ENCODE peak calls at places on chromosomes 6 and 20, in five cellular contexts. Y is K562, S is GM12878, O is H1, D is HepG2. J is an unnamed sample.

GRCh38 chr6:21601341-21601740 is 7.8 kb downstream of the SOX4 start:
- DNase-seq in Y (no peak), S (no peak), O (no peak), D (no peak), J (no peak)

GRCh38 chr6:12291785-12292604 is 1.8 kb downstream of the EDN1 start:
- DNase-seq in Y (no peak), S (no peak), O (peak; percentile 67), D (peak; percentile 73), J (peak; percentile 36)

GRCh38 chr20:18543216-18543615 is 24.0 kb upstream of the SMIM26 start:
- DNase-seq in Y (no peak), S (no peak), O (no peak), D (no peak), J (no peak)

GRCh38 chr6:39801456-39802251 is 9.5 kb downstream of the DAAM2 start:
- DNase-seq in Y (no peak), S (no peak), O (no peak), D (peak; percentile 78), J (no peak)

GRCh38 chr6:158285321-158285960 is 26.8 kb upstream of the TULP4 start:
- DNase-seq in Y (no peak), S (no peak), O (no peak), D (no peak), J (no peak)

GRCh38 chr20:58634121-58634817 is 16.8 kb upstream of the STX16 start:
- DNase-seq in Y (no peak), S (no peak), O (no peak), D (no peak), J (no peak)

GRCh38 chr6:110814488-110815259 is 595 bp downstream of the CDK19 start:
- DNase-seq in Y (peak; percentile 50), S (no peak), O (peak; percentile 71), D (no peak), J (peak; percentile 58)

GRCh38 chr20:47113362-47114118 is 218.9 kb downstream of the EYA2 start:
- DNase-seq in Y (no peak), S (no peak), O (no peak), D (peak; percentile 16), J (no peak)

GRCh38 chr20:16575390-16576140 is 2.3 kb upstream of the KIF16B start:
- DNase-seq in Y (no peak), S (no peak), O (no peak), D (no peak), J (no peak)

GRCh38 chr6:51077967-51078518 is 259.4 kb downstream of the TFAP2B start:
- DNase-seq in Y (no peak), S (no peak), O (no peak), D (no peak), J (no peak)

GRCh38 chr6:53340536-53340935 is 8.2 kb downstream of the ELOVL5 start:
- DNase-seq in Y (no peak), S (no peak), O (no peak), D (no peak), J (no peak)

GRCh38 chr6:134937426-134937825 is 12.5 kb downstream of the ALDH8A1 start:
- DNase-seq in Y (no peak), S (no peak), O (no peak), D (no peak), J (no peak)

GRCh38 chr6:55794136-55794812 is 81.1 kb downstream of the BMP5 start:
- DNase-seq in Y (no peak), S (no peak), O (no peak), D (no peak), J (no peak)
- TF ChIP-seq USF2 in Y (no peak), S (no peak), O (no peak), D (no peak), J (no peak)

GRCh38 chr20:2210646-2211556 is 84.9 kb upstream of the TGM3 start:
- DNase-seq in Y (no peak), S (no peak), O (no peak), D (no peak), J (no peak)
- TF ChIP-seq ATF2 in Y (no peak), S (no peak), O (no peak), D (no peak), J (no peak)

GRCh38 chr6:42179261-42179955 is 6.2 kb downstream of the GUCA1A start:
- DNase-seq in Y (no peak), S (no peak), O (no peak), D (no peak), J (no peak)

GRCh38 chr6:42179956-42180335 is 6.8 kb downstream of the GUCA1A start:
- DNase-seq in Y (no peak), S (no peak), O (no peak), D (no peak), J (no peak)

GRCh38 chr6:42175860-42176259 is 2.7 kb downstream of the GUCA1A start:
- DNase-seq in Y (no peak), S (no peak), O (no peak), D (peak; percentile 29), J (peak; percentile 42)

GRCh38 chr6:42176981-42177380 is 3.8 kb downstream of the GUCA1A start:
- DNase-seq in Y (no peak), S (no peak), O (no peak), D (no peak), J (no peak)

GRCh38 chr6:42177514-42178364 is 4.6 kb downstream of the GUCA1A start:
- DNase-seq in Y (peak; percentile 56), S (no peak), O (peak; percentile 96), D (no peak), J (peak; percentile 92)
- TF ChIP-seq USF2 in Y (no peak), S (no peak), O (no peak), D (no peak), J (no peak)

GRCh38 chr6:79601020-79601609 is 30.0 kb upstream of the SH3BGRL2 start:
- DNase-seq in Y (no peak), S (no peak), O (no peak), D (peak; percentile 42), J (no peak)
- TF ChIP-seq ATF2 in Y (no peak), S (no peak), O (no peak), D (no peak), J (no peak)

GRCh38 chr6:2841264-2842138 is at the start of gene SERPINB1:
- DNase-seq in Y (peak; percentile 94), S (no peak), O (peak; percentile 83), D (peak; percentile 97), J (peak; percentile 87)
- TF ChIP-seq USF2 in Y (no peak), S (no peak), O (no peak), D (no peak), J (no peak)

GRCh38 chr6:41546866-41547798 is 951 bp downstream of the FOXP4 start:
- DNase-seq in Y (peak; percentile 80), S (no peak), O (peak; percentile 70), D (no peak), J (no peak)

GRCh38 chr6:41548098-41548840 is 2.1 kb downstream of the FOXP4 start:
- DNase-seq in Y (no peak), S (no peak), O (no peak), D (no peak), J (no peak)

GRCh38 chr6:41546475-41546865 is 289 bp downstream of the FOXP4 start:
- DNase-seq in Y (no peak), S (no peak), O (no peak), D (no peak), J (no peak)

GRCh38 chr6:41548841-41549642 is 2.9 kb downstream of the FOXP4 start:
- DNase-seq in Y (no peak), S (no peak), O (no peak), D (no peak), J (no peak)

GRCh38 chr6:41547799-41548097 is 1.6 kb downstream of the FOXP4 start:
- DNase-seq in Y (no peak), S (no peak), O (no peak), D (no peak), J (no peak)
- TF ChIP-seq ATF2 in Y (no peak), S (no peak), O (no peak), D (no peak), J (no peak)

J was measured in WTC11.